ENCODE peak calls at places on chromosomes 16 and 17, in four cellular contexts. One of them, this sample, is unnamed.
A peak's percentile ranks its signal among the peaks of the same experiment; 100 is the strongest.

GRCh38 chr17:22484826-22485225 is 792.5 kb downstream of the KCNJ18 start:
- DNase-seq in mammary epithelial cell: no peak
- DNase-seq in fibroblast of lung: no peak
- DNase-seq in keratinocyte: no peak
- DNase-seq in this sample: no peak

GRCh38 chr17:75404739-75405364 is 626 bp downstream of the GRB2 start:
- DNase-seq in keratinocyte: no peak
- DNase-seq in fibroblast of lung: peak; percentile 41
- DNase-seq in mammary epithelial cell: peak; percentile 37
- DNase-seq in this sample: peak; percentile 83

GRCh38 chr16:5873221-5873620 is 775.6 kb upstream of the EEF2KMT start:
- DNase-seq in mammary epithelial cell: no peak
- DNase-seq in keratinocyte: no peak
- DNase-seq in fibroblast of lung: no peak
- DNase-seq in this sample: no peak

GRCh38 chr17:43755389-43755875 is 3.2 kb downstream of the SOST start:
- DNase-seq in keratinocyte: no peak
- DNase-seq in mammary epithelial cell: no peak
- DNase-seq in fibroblast of lung: peak; percentile 60
- DNase-seq in this sample: peak; percentile 91

GRCh38 chr16:78507576-78507975 is 408.1 kb downstream of the WWOX start:
- DNase-seq in mammary epithelial cell: no peak
- DNase-seq in fibroblast of lung: no peak
- DNase-seq in keratinocyte: no peak
- DNase-seq in this sample: no peak

GRCh38 chr16:13005836-13006235 is 104.4 kb downstream of the SHISA9 start:
- DNase-seq in mammary epithelial cell: no peak
- DNase-seq in fibroblast of lung: no peak
- DNase-seq in keratinocyte: no peak
- DNase-seq in this sample: no peak

GRCh38 chr16:49855280-49855821 is 561 bp downstream of the ZNF423 start:
- DNase-seq in keratinocyte: no peak
- DNase-seq in mammary epithelial cell: peak; percentile 71
- DNase-seq in fibroblast of lung: peak; percentile 78
- DNase-seq in this sample: peak; percentile 97

GRCh38 chr16:54879681-54880080 is 51.0 kb upstream of the IRX5 start:
- DNase-seq in fibroblast of lung: no peak
- DNase-seq in mammary epithelial cell: peak; percentile 41
- DNase-seq in keratinocyte: no peak
- DNase-seq in this sample: no peak

GRCh38 chr17:76268015-76268749 is 3.0 kb downstream of the UBALD2 start:
- DNase-seq in fibroblast of lung: peak; percentile 70
- DNase-seq in mammary epithelial cell: peak; percentile 87
- DNase-seq in keratinocyte: peak; percentile 49
- DNase-seq in this sample: peak; percentile 96

GRCh38 chr16:88005148-88005547 is 53.9 kb downstream of the BANP start:
- DNase-seq in keratinocyte: no peak
- DNase-seq in mammary epithelial cell: no peak
- DNase-seq in fibroblast of lung: no peak
- DNase-seq in this sample: no peak

GRCh38 chr16:1305823-1306222 is 3.6 kb upstream of the UBE2I start:
- DNase-seq in mammary epithelial cell: no peak
- DNase-seq in keratinocyte: no peak
- DNase-seq in fibroblast of lung: no peak
- DNase-seq in this sample: peak; percentile 50

GRCh38 chr16:50842013-50842505 is 100.2 kb downstream of the CYLD start:
- DNase-seq in mammary epithelial cell: no peak
- DNase-seq in fibroblast of lung: no peak
- DNase-seq in keratinocyte: no peak
- DNase-seq in this sample: no peak

GRCh38 chr16:57314161-57314785 is 29.8 kb upstream of the PLLP start:
- DNase-seq in keratinocyte: no peak
- DNase-seq in fibroblast of lung: no peak
- DNase-seq in mammary epithelial cell: peak; percentile 30
- DNase-seq in this sample: peak; percentile 31

GRCh38 chr17:77371888-77372443 is 231.2 kb downstream of the SEC14L1 start:
- DNase-seq in keratinocyte: no peak
- DNase-seq in fibroblast of lung: no peak
- DNase-seq in mammary epithelial cell: no peak
- DNase-seq in this sample: peak; percentile 86

GRCh38 chr16:78485188-78485898 is 385.9 kb downstream of the WWOX start:
- DNase-seq in keratinocyte: no peak
- DNase-seq in fibroblast of lung: no peak
- DNase-seq in mammary epithelial cell: no peak
- DNase-seq in this sample: no peak

GRCh38 chr17:19334331-19334730 is 28.2 kb downstream of the B9D1 start:
- DNase-seq in keratinocyte: no peak
- DNase-seq in fibroblast of lung: no peak
- DNase-seq in mammary epithelial cell: no peak
- DNase-seq in this sample: peak; percentile 22

GRCh38 chr17:77371117-77371887 is 230.5 kb downstream of the SEC14L1 start:
- DNase-seq in mammary epithelial cell: no peak
- DNase-seq in fibroblast of lung: peak; percentile 81
- DNase-seq in keratinocyte: no peak
- DNase-seq in this sample: peak; percentile 95

GRCh38 chr17:70073326-70073725 is 1.7 kb upstream of the KCNJ16 start:
- DNase-seq in fibroblast of lung: peak; percentile 30
- DNase-seq in keratinocyte: no peak
- DNase-seq in mammary epithelial cell: no peak
- DNase-seq in this sample: no peak

GRCh38 chr16:89442990-89443726 is 47.2 kb downstream of the ANKRD11 start:
- DNase-seq in mammary epithelial cell: peak; percentile 88
- DNase-seq in keratinocyte: peak; percentile 88
- DNase-seq in fibroblast of lung: peak; percentile 82
- DNase-seq in this sample: peak; percentile 92

GRCh38 chr17:67716405-67716798 is 1.3 kb upstream of the NOL11 start:
- DNase-seq in fibroblast of lung: no peak
- DNase-seq in keratinocyte: no peak
- DNase-seq in mammary epithelial cell: no peak
- DNase-seq in this sample: no peak

GRCh38 chr16:78227855-78228254 is 128.4 kb downstream of the WWOX start:
- DNase-seq in keratinocyte: no peak
- DNase-seq in mammary epithelial cell: no peak
- DNase-seq in fibroblast of lung: no peak
- DNase-seq in this sample: no peak

GRCh38 chr16:87822571-87822970 is 46.7 kb downstream of the SLC7A5 start:
- DNase-seq in fibroblast of lung: no peak
- DNase-seq in keratinocyte: no peak
- DNase-seq in mammary epithelial cell: no peak
- DNase-seq in this sample: peak; percentile 56

GRCh38 chr17:56297142-56297541 is 143.9 kb downstream of the ANKFN1 start:
- DNase-seq in keratinocyte: no peak
- DNase-seq in fibroblast of lung: peak; percentile 57
- DNase-seq in mammary epithelial cell: no peak
- DNase-seq in this sample: peak; percentile 61

GRCh38 chr16:34743115-34743514 is 1283.7 kb downstream of the TP53TG3F start:
- DNase-seq in fibroblast of lung: no peak
- DNase-seq in keratinocyte: no peak
- DNase-seq in mammary epithelial cell: no peak
- DNase-seq in this sample: no peak

GRCh38 chr17:40032322-40033320 is 17.4 kb downstream of the CSF3 start:
- DNase-seq in mammary epithelial cell: no peak
- DNase-seq in keratinocyte: no peak
- DNase-seq in fibroblast of lung: no peak
- DNase-seq in this sample: peak; percentile 55

GRCh38 chr16:52546291-52546941 is 527 bp downstream of the TOX3 start:
- DNase-seq in fibroblast of lung: no peak
- DNase-seq in keratinocyte: no peak
- DNase-seq in mammary epithelial cell: no peak
- DNase-seq in this sample: no peak

GRCh38 chr17:20954794-20955193 is 88.0 kb downstream of the USP22 start:
- DNase-seq in keratinocyte: no peak
- DNase-seq in fibroblast of lung: no peak
- DNase-seq in mammary epithelial cell: no peak
- DNase-seq in this sample: no peak

GRCh38 chr16:54657058-54657708 is 273.5 kb upstream of the IRX5 start:
- DNase-seq in keratinocyte: peak; percentile 83
- DNase-seq in mammary epithelial cell: peak; percentile 99
- DNase-seq in fibroblast of lung: peak; percentile 78
- DNase-seq in this sample: peak; percentile 59

GRCh38 chr17:3973498-3974137 is 9.4 kb upstream of the ATP2A3 start:
- DNase-seq in keratinocyte: no peak
- DNase-seq in mammary epithelial cell: no peak
- DNase-seq in fibroblast of lung: no peak
- DNase-seq in this sample: peak; percentile 36

GRCh38 chr17:28896884-28897768 is at the start of gene FLOT2:
- DNase-seq in mammary epithelial cell: peak; percentile 93
- DNase-seq in fibroblast of lung: peak; percentile 31
- DNase-seq in keratinocyte: peak; percentile 48
- DNase-seq in this sample: peak; percentile 89

GRCh38 chr17:81616877-81617276 is 20.0 kb downstream of the NPLOC4 start:
- DNase-seq in fibroblast of lung: no peak
- DNase-seq in mammary epithelial cell: no peak
- DNase-seq in keratinocyte: no peak
- DNase-seq in this sample: no peak

DNA sequence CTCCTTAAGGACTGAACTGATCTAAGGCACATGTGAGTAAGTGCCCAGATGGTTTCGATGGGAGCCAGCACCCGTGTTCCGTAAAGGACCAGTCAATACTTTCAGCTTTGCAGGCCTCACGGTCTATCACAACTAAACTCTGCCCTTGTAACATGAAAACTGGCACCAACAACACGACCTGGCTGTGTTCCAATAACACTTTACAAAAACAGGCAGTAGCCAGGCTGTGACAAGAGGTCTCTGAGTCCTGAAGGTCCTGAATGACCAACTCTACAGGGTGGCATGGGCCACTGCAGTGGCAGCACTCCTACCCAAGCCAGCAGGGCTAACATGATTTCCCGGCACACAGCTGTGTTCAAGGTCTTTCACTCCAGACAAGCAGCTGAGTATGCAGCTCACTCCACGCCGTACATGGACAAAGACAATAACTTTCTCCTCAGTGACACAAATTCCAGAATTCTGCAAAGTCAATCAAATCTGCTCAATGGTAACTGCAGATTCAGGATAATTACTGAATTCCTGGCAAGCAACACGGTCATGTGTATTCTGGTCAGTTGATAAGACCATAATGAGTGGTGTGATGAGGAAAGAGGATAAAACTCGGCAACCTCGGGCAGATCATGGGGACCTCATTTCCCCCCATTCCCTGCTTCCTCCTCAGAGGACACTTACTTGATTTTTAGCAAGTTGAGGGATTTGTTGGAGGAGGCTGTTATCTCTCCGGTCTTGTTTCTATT is 15.2 kb downstream of the NPLOC4 start:
- DNase-seq in keratinocyte: no peak
- DNase-seq in fibroblast of lung: no peak
- DNase-seq in mammary epithelial cell: no peak
- DNase-seq in this sample: no peak
- H4K20me1 ChIP-seq in keratinocyte: peaks cover 3% of the 10 kb centered on the region
- H4K20me1 ChIP-seq in fibroblast of lung: no peaks in the 10 kb centered on the region
- H4K20me1 ChIP-seq in mammary epithelial cell: no peaks in the 10 kb centered on the region
- H4K20me1 ChIP-seq in this sample: peaks cover 31% of the 10 kb centered on the region

DNA sequence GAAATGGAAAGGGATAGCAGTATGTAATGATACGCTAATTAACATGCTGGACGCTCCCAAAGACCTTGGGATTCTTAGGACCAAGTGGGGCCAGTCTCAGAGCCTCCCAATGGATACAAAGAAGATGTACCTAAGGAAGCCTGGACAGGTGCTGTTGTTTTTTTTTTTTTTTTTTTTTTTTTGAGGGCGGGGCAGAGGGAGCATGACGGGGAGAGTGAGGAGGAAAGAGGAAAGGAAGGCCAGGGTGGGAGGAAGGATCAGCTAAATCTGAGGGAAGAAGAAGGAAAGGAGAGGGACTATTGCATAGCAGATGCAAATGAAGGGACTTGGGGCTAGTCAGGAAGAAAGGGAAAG is 2.5 kb downstream of the VAMP2 start:
- DNase-seq in mammary epithelial cell: no peak
- DNase-seq in fibroblast of lung: no peak
- DNase-seq in keratinocyte: no peak
- DNase-seq in this sample: peak; percentile 71
- H3K4me1 ChIP-seq in mammary epithelial cell: peaks cover 36% of the 10 kb centered on the region
- H3K4me1 ChIP-seq in fibroblast of lung: peaks cover 44% of the 10 kb centered on the region
- H3K4me1 ChIP-seq in keratinocyte: peaks cover 34% of the 10 kb centered on the region
- H3K4me1 ChIP-seq in this sample: peaks cover 47% of the 10 kb centered on the region

DNA sequence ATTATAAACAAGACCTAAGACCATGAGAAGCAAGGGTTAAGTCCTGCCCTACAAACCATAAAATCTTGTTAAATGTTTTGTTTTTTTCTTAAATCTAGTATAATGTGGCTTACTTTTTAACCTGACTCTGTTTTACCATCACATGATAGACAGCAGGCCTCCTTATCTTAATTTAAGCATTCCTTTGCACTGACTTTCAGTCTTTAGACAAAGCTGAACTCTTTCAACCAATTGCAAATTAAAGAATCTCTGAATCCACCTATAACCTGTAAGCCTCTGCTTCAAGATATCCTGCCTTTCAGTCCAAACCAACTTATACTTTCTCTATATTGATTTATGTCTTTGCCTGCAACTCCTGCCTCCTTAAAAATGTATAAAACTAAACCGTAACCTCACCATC is 478.5 kb downstream of the GRIN2A start:
- DNase-seq in fibroblast of lung: peak; percentile 49
- DNase-seq in mammary epithelial cell: no peak
- DNase-seq in keratinocyte: no peak
- DNase-seq in this sample: no peak
- H3K4me2 ChIP-seq in fibroblast of lung: no peak overlapping the region
- H3K4me2 ChIP-seq in mammary epithelial cell: no peak overlapping the region
- H3K4me2 ChIP-seq in keratinocyte: no peak overlapping the region
- H3K4me2 ChIP-seq in this sample: no peak overlapping the region

GRCh38 chr16:73060216-73060615 is 12.3 kb upstream of the ZFHX3 start:
- DNase-seq in mammary epithelial cell: no peak
- DNase-seq in fibroblast of lung: no peak
- DNase-seq in keratinocyte: no peak
- DNase-seq in this sample: peak; percentile 39

GRCh38 chr16:73058616-73059409 is 10.9 kb upstream of the ZFHX3 start:
- DNase-seq in fibroblast of lung: peak; percentile 66
- DNase-seq in mammary epithelial cell: peak; percentile 50
- DNase-seq in keratinocyte: no peak
- DNase-seq in this sample: peak; percentile 92

GRCh38 chr16:73059779-73060178 is 11.9 kb upstream of the ZFHX3 start:
- DNase-seq in keratinocyte: no peak
- DNase-seq in fibroblast of lung: no peak
- DNase-seq in mammary epithelial cell: no peak
- DNase-seq in this sample: no peak

GRCh38 chr16:73062640-73063283 is 14.8 kb upstream of the ZFHX3 start:
- DNase-seq in mammary epithelial cell: no peak
- DNase-seq in keratinocyte: no peak
- DNase-seq in fibroblast of lung: peak; percentile 24
- DNase-seq in this sample: peak; percentile 68

GRCh38 chr16:73060948-73061495 is 13.1 kb upstream of the ZFHX3 start:
- DNase-seq in keratinocyte: no peak
- DNase-seq in fibroblast of lung: no peak
- DNase-seq in mammary epithelial cell: no peak
- DNase-seq in this sample: peak; percentile 73
- H4K20me1 ChIP-seq in keratinocyte: no peaks in the 10 kb centered on the region
- H4K20me1 ChIP-seq in fibroblast of lung: no peaks in the 10 kb centered on the region
- H4K20me1 ChIP-seq in mammary epithelial cell: no peaks in the 10 kb centered on the region
- H4K20me1 ChIP-seq in this sample: no peaks in the 10 kb centered on the region

GRCh38 chr17:18201108-18201507 is 17.5 kb downstream of the ALKBH5 start:
- DNase-seq in mammary epithelial cell: no peak
- DNase-seq in keratinocyte: no peak
- DNase-seq in fibroblast of lung: no peak
- DNase-seq in this sample: no peak
- H3K4me1 ChIP-seq in mammary epithelial cell: peaks cover 13% of the 10 kb centered on the region
- H3K4me1 ChIP-seq in keratinocyte: peaks cover 15% of the 10 kb centered on the region
- H3K4me1 ChIP-seq in fibroblast of lung: no peaks in the 10 kb centered on the region
- H3K4me1 ChIP-seq in this sample: no peaks in the 10 kb centered on the region

GRCh38 chr16:86378831-86379504 is 131.4 kb upstream of the FOXF1 start:
- DNase-seq in mammary epithelial cell: no peak
- DNase-seq in keratinocyte: no peak
- DNase-seq in fibroblast of lung: no peak
- DNase-seq in this sample: no peak
- H3K4me2 ChIP-seq in mammary epithelial cell: no peak overlapping the region
- H3K4me2 ChIP-seq in keratinocyte: no peak overlapping the region
- H3K4me2 ChIP-seq in fibroblast of lung: no peak overlapping the region
- H3K4me2 ChIP-seq in this sample: no peak overlapping the region

GRCh38 chr17:37041931-37042330 is 93.2 kb downstream of the AATF start:
- DNase-seq in mammary epithelial cell: no peak
- DNase-seq in fibroblast of lung: no peak
- DNase-seq in keratinocyte: no peak
- DNase-seq in this sample: no peak
- H4K20me1 ChIP-seq in mammary epithelial cell: no peaks in the 10 kb centered on the region
- H4K20me1 ChIP-seq in fibroblast of lung: no peaks in the 10 kb centered on the region
- H4K20me1 ChIP-seq in keratinocyte: no peaks in the 10 kb centered on the region
- H4K20me1 ChIP-seq in this sample: no peaks in the 10 kb centered on the region

This sample was measured in osteoblast.